ENCODE peak calls at places on chromosomes 5 and 9, in ten cellular contexts. M is GM23248, Q is HepG2, B is neural progenitor cell, I is IMR-90, H is fibroblast of lung, D is SK-N-SH, R is astrocyte, Z is PC-3, C is hepatocyte. O is an unnamed sample.

GRCh38 chr5:9519537-9519936 is 26.3 kb downstream of the SEMA5A start:
- DNase-seq in H (peak; percentile 87), C (no peak), I (peak; percentile 28), R (peak; percentile 85), Q (no peak), D (no peak), B (no peak), Z (no peak), M (peak; percentile 72), O (no peak)

GRCh38 chr9:117205806-117206205 is 209.1 kb downstream of the ASTN2 start:
- DNase-seq in Q (no peak), R (peak; percentile 11), Z (no peak), D (no peak), M (no peak), H (no peak), B (no peak), I (peak; percentile 47), C (no peak), O (no peak)

GRCh38 chr9:37859043-37859442 is 44.9 kb downstream of the SLC25A51 start:
- DNase-seq in R (no peak), B (no peak), M (peak; percentile 32), Z (peak; percentile 7), D (no peak), I (peak; percentile 33), H (peak; percentile 37), Q (no peak), C (no peak), O (peak; percentile 9)

GRCh38 chr5:136159457-136159856 is 26.8 kb downstream of the SMAD5 start:
- DNase-seq in C (no peak), B (no peak), M (peak; percentile 58), Z (no peak), R (peak; percentile 66), I (peak; percentile 53), D (no peak), Q (no peak), H (no peak), O (no peak)

GRCh38 chr9:123457586-123457985 is 101.6 kb downstream of the CRB2 start:
- DNase-seq in B (peak; percentile 70), H (no peak), I (no peak), D (peak; percentile 39), Z (no peak), R (no peak), M (no peak), Q (no peak), C (no peak), O (no peak)

GRCh38 chr5:6188344-6188743 is 190.0 kb downstream of the MED10 start:
- DNase-seq in H (no peak), Z (no peak), R (no peak), D (no peak), C (no peak), I (no peak), M (no peak), B (no peak), Q (no peak), O (no peak)

GRCh38 chr5:22612928-22613327 is 240.2 kb downstream of the CDH12 start:
- DNase-seq in I (no peak), Z (no peak), R (no peak), M (no peak), H (no peak), B (no peak), Q (no peak), C (no peak), D (no peak), O (no peak)

GRCh38 chr9:83920469-83920941 is 727 bp downstream of the KIF27 start:
- DNase-seq in M (peak; percentile 69), I (peak; percentile 38), Z (peak; percentile 53), B (no peak), Q (peak; percentile 62), C (peak; percentile 79), D (peak; percentile 11), H (peak; percentile 56), R (peak; percentile 35), O (peak; percentile 63)

GRCh38 chr9:132914924-132915323 is 29.5 kb downstream of the TSC1 start:
- DNase-seq in I (no peak), H (no peak), B (no peak), M (no peak), Z (no peak), C (no peak), R (no peak), Q (no peak), D (no peak), O (no peak)

GRCh38 chr5:145856285-145856818 is 16.5 kb downstream of the GRXCR2 start:
- DNase-seq in B (peak; percentile 73), D (no peak), C (peak; percentile 73), Q (peak; percentile 30), H (peak; percentile 55), M (peak; percentile 83), R (peak; percentile 79), I (peak; percentile 83), Z (no peak), O (peak; percentile 41)

GRCh38 chr5:145853952-145854351 is 18.8 kb upstream of the PRELID2 start:
- DNase-seq in C (no peak), M (no peak), B (no peak), I (no peak), Z (no peak), H (no peak), R (no peak), Q (no peak), D (no peak), O (no peak)

GRCh38 chr5:145854651-145855258 is 18.1 kb downstream of the GRXCR2 start:
- DNase-seq in R (peak; percentile 84), M (peak; percentile 84), C (peak; percentile 81), I (peak; percentile 83), Q (peak; percentile 23), B (no peak), D (no peak), Z (peak; percentile 83), H (peak; percentile 78), O (peak; percentile 77)

GRCh38 chr5:145855842-145856267 is 17.0 kb downstream of the GRXCR2 start:
- DNase-seq in M (no peak), R (no peak), I (no peak), C (no peak), D (no peak), Z (peak; percentile 24), H (peak; percentile 37), Q (peak; percentile 65), B (no peak), O (no peak)

DNA sequence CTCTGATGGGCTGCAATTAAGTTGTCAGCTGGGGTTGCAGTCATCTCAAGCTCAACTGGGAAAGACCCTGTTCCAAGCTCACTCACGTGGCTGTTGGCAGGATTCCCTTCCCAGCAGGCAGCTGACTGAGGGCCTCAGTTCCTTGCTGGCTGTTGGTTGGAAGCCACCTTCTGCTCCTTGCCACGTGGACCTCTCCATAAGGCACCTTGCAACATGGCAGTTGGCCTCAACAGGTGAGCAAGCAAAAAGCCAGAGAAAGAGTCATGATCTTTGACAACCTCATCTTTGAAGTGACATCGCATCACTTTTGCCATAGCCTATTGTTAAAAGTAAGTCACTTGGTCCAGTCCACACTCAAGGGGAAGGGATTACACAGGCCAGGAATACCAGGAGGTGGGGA is 17.8 kb upstream of the PRELID2 start:
- DNase-seq in R (no peak), C (no peak), H (no peak), M (no peak), D (no peak), Q (no peak), Z (no peak), B (no peak), I (no peak), O (no peak)
- H2AFZ ChIP-seq in R (no peak overlapping the region), C (no peak overlapping the region), H (no peak overlapping the region), M (no peak overlapping the region), D (no peak overlapping the region), Q (no peak overlapping the region), Z (no peak overlapping the region), B (no peak overlapping the region), I (no peak overlapping the region), O (no peak overlapping the region)

GRCh38 chr9:34714007-34714406 is 4.1 kb upstream of the CCL21 start:
- DNase-seq in H (no peak), I (no peak), C (no peak), R (no peak), Z (no peak), D (no peak), Q (no peak), M (no peak), B (no peak), O (no peak)

GRCh38 chr9:34717996-34718614 is 8.2 kb upstream of the CCL21 start:
- DNase-seq in R (no peak), M (no peak), B (no peak), I (peak; percentile 3), H (no peak), C (no peak), D (no peak), Z (no peak), Q (no peak), O (no peak)

GRCh38 chr9:34716711-34717110 is 6.8 kb upstream of the CCL21 start:
- DNase-seq in M (no peak), I (no peak), C (no peak), Q (no peak), Z (no peak), B (no peak), D (no peak), H (no peak), R (no peak), O (no peak)

GRCh38 chr9:34719021-34719768 is 9.3 kb upstream of the CCL21 start:
- DNase-seq in R (no peak), H (no peak), Z (no peak), C (no peak), B (no peak), Q (no peak), I (no peak), M (no peak), D (no peak), O (no peak)

DNA sequence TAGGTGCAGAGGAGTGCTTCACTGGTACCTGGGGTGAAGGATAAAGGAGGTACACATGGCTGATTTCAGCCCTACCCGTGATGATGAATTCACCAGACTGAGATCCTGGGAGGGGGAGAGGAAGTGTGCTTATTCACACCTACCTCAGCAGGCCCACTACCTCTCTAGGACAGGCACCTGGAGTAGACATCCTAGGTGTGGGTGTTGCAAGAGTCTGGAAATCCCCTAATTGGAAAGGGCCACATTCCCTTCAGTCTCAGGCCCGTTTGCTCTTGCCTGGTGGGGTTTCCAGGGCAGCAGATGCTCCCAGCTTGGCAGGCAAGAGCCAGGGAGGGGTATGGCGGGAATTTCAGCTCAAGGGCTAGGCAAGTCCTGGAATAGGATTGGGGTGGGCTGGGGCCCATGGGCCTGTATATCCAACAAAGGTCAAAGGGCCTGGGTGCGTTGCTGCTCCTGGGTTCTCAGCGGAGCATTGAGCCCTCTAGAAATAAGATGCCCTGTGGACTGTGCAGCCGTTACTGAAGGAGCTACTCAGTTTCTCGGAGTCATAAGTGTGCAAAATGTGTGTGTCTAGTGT is 5.8 kb upstream of the CCL21 start:
- DNase-seq in I (no peak), B (no peak), D (no peak), H (no peak), Q (no peak), R (no peak), M (no peak), C (no peak), Z (no peak), O (no peak)
- H2AFZ ChIP-seq in I (no peak overlapping the region), B (no peak overlapping the region), D (no peak overlapping the region), H (no peak overlapping the region), Q (no peak overlapping the region), R (no peak overlapping the region), M (no peak overlapping the region), C (no peak overlapping the region), Z (no peak overlapping the region), O (no peak overlapping the region)

GRCh38 chr5:32444946-32445758 is 612 bp upstream of the ZFR start:
- DNase-seq in M (no peak), R (no peak), I (peak; percentile 4), Z (no peak), B (peak; percentile 7), C (no peak), H (no peak), D (peak; percentile 31), Q (no peak), O (no peak)
- H2AFZ ChIP-seq in M (peak overlapping the region; percentile 87), R (peak overlapping the region; percentile 90), I (peak overlapping the region; percentile 93), Z (peak overlapping the region; percentile 95), B (peak overlapping the region; percentile 95), C (peak overlapping the region; percentile 86), H (peak overlapping the region; percentile 45), D (peak overlapping the region; percentile 92), Q (peak overlapping the region; percentile 42), O (peak overlapping the region; percentile 91)

GRCh38 chr5:73451218-73452130 is 2.9 kb upstream of the FOXD1 start:
- DNase-seq in R (no peak), Z (peak; percentile 60), I (peak; percentile 59), M (peak; percentile 88), H (peak; percentile 62), Q (no peak), C (peak; percentile 84), B (peak; percentile 82), D (peak; percentile 83), O (peak; percentile 22)
- H2AFZ ChIP-seq in R (peak overlapping the region; percentile 76), Z (peak overlapping the region; percentile 95), I (peak overlapping the region; percentile 72), M (peak overlapping the region; percentile 89), H (no peak overlapping the region), Q (no peak overlapping the region), C (peak overlapping the region; percentile 46), B (no peak overlapping the region), D (peak overlapping the region; percentile 75), O (no peak overlapping the region)